ENCODE peak calls at places on chromosomes 6 and 20, in eight cellular contexts. One of them, this sample, is unnamed.

GRCh38 chr6:149259753-149260152 is 57.8 kb upstream of the TAB2 start:
- DNase-seq in cardiac muscle cell: no peak
- DNase-seq in GM10248: no peak
- DNase-seq in RWPE1: no peak
- DNase-seq in osteocyte: no peak
- DNase-seq in BJ: no peak
- DNase-seq in MM.1S: no peak
- DNase-seq in cardiac fibroblast: no peak
- DNase-seq in this sample: no peak

GRCh38 chr6:45736134-45736533 is 279.5 kb downstream of the CLIC5 start:
- DNase-seq in GM10248: no peak
- DNase-seq in osteocyte: no peak
- DNase-seq in RWPE1: no peak
- DNase-seq in MM.1S: no peak
- DNase-seq in BJ: no peak
- DNase-seq in cardiac muscle cell: no peak
- DNase-seq in cardiac fibroblast: no peak
- DNase-seq in this sample: no peak

GRCh38 chr20:62646851-62647520 is 4.7 kb downstream of the SLCO4A1 start:
- DNase-seq in osteocyte: no peak
- DNase-seq in cardiac muscle cell: no peak
- DNase-seq in RWPE1: no peak
- DNase-seq in cardiac fibroblast: no peak
- DNase-seq in GM10248: no peak
- DNase-seq in MM.1S: peak; percentile 67
- DNase-seq in BJ: no peak
- DNase-seq in this sample: peak; percentile 36

GRCh38 chr6:128520436-128521301 is at the start of gene PTPRK:
- DNase-seq in RWPE1: peak; percentile 83
- DNase-seq in GM10248: peak; percentile 72
- DNase-seq in cardiac muscle cell: peak; percentile 95
- DNase-seq in BJ: peak; percentile 59
- DNase-seq in cardiac fibroblast: peak; percentile 95
- DNase-seq in osteocyte: peak; percentile 97
- DNase-seq in MM.1S: peak; percentile 94
- DNase-seq in this sample: peak; percentile 96

GRCh38 chr20:58716476-58717277 is 24.1 kb downstream of the NPEPL1 start:
- DNase-seq in MM.1S: no peak
- DNase-seq in GM10248: peak; percentile 12
- DNase-seq in cardiac fibroblast: no peak
- DNase-seq in cardiac muscle cell: no peak
- DNase-seq in BJ: no peak
- DNase-seq in osteocyte: peak; percentile 80
- DNase-seq in RWPE1: no peak
- DNase-seq in this sample: no peak

GRCh38 chr6:32664827-32665362 is 1.6 kb downstream of the HLA-DQB1 start:
- DNase-seq in BJ: no peak
- DNase-seq in cardiac fibroblast: no peak
- DNase-seq in RWPE1: no peak
- DNase-seq in GM10248: peak; percentile 27
- DNase-seq in osteocyte: no peak
- DNase-seq in cardiac muscle cell: peak; percentile 41
- DNase-seq in MM.1S: no peak
- DNase-seq in this sample: peak; percentile 79

GRCh38 chr20:47501117-47501482 is 587 bp upstream of the NCOA3 start:
- DNase-seq in BJ: no peak
- DNase-seq in GM10248: peak; percentile 20
- DNase-seq in cardiac muscle cell: no peak
- DNase-seq in RWPE1: no peak
- DNase-seq in MM.1S: no peak
- DNase-seq in cardiac fibroblast: peak; percentile 13
- DNase-seq in osteocyte: no peak
- DNase-seq in this sample: no peak

GRCh38 chr6:36197739-36198221 is 1.2 kb downstream of the BRPF3 start:
- DNase-seq in cardiac muscle cell: no peak
- DNase-seq in MM.1S: no peak
- DNase-seq in GM10248: no peak
- DNase-seq in osteocyte: no peak
- DNase-seq in RWPE1: no peak
- DNase-seq in BJ: no peak
- DNase-seq in cardiac fibroblast: peak; percentile 8
- DNase-seq in this sample: no peak

GRCh38 chr6:67680297-67680932 is 954.7 kb upstream of the ADGRB3 start:
- DNase-seq in MM.1S: no peak
- DNase-seq in cardiac fibroblast: no peak
- DNase-seq in GM10248: no peak
- DNase-seq in BJ: no peak
- DNase-seq in osteocyte: no peak
- DNase-seq in RWPE1: no peak
- DNase-seq in cardiac muscle cell: no peak
- DNase-seq in this sample: no peak

GRCh38 chr6:139152892-139153271 is 18.0 kb downstream of the HECA start:
- DNase-seq in MM.1S: no peak
- DNase-seq in GM10248: no peak
- DNase-seq in BJ: no peak
- DNase-seq in cardiac muscle cell: no peak
- DNase-seq in cardiac fibroblast: no peak
- DNase-seq in osteocyte: no peak
- DNase-seq in RWPE1: no peak
- DNase-seq in this sample: no peak

GRCh38 chr6:149714442-149714841 is 3.5 kb downstream of the LATS1 start:
- DNase-seq in cardiac muscle cell: no peak
- DNase-seq in BJ: no peak
- DNase-seq in GM10248: no peak
- DNase-seq in MM.1S: no peak
- DNase-seq in osteocyte: no peak
- DNase-seq in RWPE1: no peak
- DNase-seq in cardiac fibroblast: no peak
- DNase-seq in this sample: no peak

GRCh38 chr6:31977816-31978431 is 3.9 kb upstream of the C4A start:
- DNase-seq in GM10248: no peak
- DNase-seq in BJ: no peak
- DNase-seq in cardiac fibroblast: no peak
- DNase-seq in cardiac muscle cell: no peak
- DNase-seq in osteocyte: no peak
- DNase-seq in MM.1S: no peak
- DNase-seq in RWPE1: no peak
- DNase-seq in this sample: no peak

GRCh38 chr20:32646486-32646885 is 27.3 kb downstream of the C20orf203 start:
- DNase-seq in osteocyte: no peak
- DNase-seq in GM10248: no peak
- DNase-seq in RWPE1: no peak
- DNase-seq in MM.1S: no peak
- DNase-seq in BJ: no peak
- DNase-seq in cardiac muscle cell: no peak
- DNase-seq in cardiac fibroblast: no peak
- DNase-seq in this sample: no peak

GRCh38 chr20:21096321-21097043 is 9.7 kb downstream of the LINC00237 start:
- DNase-seq in MM.1S: no peak
- DNase-seq in RWPE1: no peak
- DNase-seq in cardiac fibroblast: peak; percentile 12
- DNase-seq in cardiac muscle cell: no peak
- DNase-seq in GM10248: no peak
- DNase-seq in BJ: no peak
- DNase-seq in osteocyte: no peak
- DNase-seq in this sample: no peak

GRCh38 chr6:155261146-155261900 is 2.5 kb upstream of the CLDN20 start:
- DNase-seq in MM.1S: peak; percentile 22
- DNase-seq in BJ: no peak
- DNase-seq in cardiac muscle cell: no peak
- DNase-seq in osteocyte: no peak
- DNase-seq in GM10248: no peak
- DNase-seq in RWPE1: no peak
- DNase-seq in cardiac fibroblast: no peak
- DNase-seq in this sample: no peak

GRCh38 chr6:170429457-170429856 is 122.9 kb downstream of the FAM120B start:
- DNase-seq in osteocyte: peak; percentile 32
- DNase-seq in MM.1S: no peak
- DNase-seq in RWPE1: no peak
- DNase-seq in GM10248: no peak
- DNase-seq in BJ: no peak
- DNase-seq in cardiac muscle cell: peak; percentile 41
- DNase-seq in cardiac fibroblast: peak; percentile 61
- DNase-seq in this sample: no peak

DNA sequence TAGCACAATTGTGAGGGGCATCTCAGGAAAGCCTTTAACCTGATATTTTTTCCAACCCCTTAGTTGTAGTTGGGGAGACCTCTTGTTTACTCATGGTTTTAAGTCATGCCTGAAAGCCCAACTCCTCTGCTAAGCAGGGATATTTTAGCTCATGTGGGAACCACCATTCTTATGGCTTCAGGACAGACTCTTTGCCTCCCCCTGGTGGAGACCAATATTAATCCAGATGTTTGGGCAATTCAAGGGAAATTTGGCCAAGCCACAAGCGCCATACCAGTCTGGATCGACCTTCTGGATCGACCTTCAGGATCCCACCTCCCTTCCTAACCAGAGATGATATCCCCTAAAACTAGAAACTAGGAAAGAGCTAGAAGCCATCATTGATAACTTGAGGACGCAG is 211.2 kb downstream of the C6orf118 start:
- DNase-seq in BJ: no peak
- DNase-seq in cardiac muscle cell: no peak
- DNase-seq in osteocyte: no peak
- DNase-seq in cardiac fibroblast: peak; percentile 12
- DNase-seq in RWPE1: no peak
- DNase-seq in GM10248: no peak
- DNase-seq in MM.1S: no peak
- DNase-seq in this sample: no peak
- TF ChIP-seq CTCF in BJ: no peak
- TF ChIP-seq CTCF in cardiac muscle cell: peak; percentile 18
- TF ChIP-seq CTCF in osteocyte: no peak
- TF ChIP-seq CTCF in cardiac fibroblast: peak; percentile 24
- TF ChIP-seq CTCF in RWPE1: no peak
- TF ChIP-seq CTCF in GM10248: no peak
- TF ChIP-seq CTCF in MM.1S: peak; percentile 21
- TF ChIP-seq CTCF in this sample: no peak

DNA sequence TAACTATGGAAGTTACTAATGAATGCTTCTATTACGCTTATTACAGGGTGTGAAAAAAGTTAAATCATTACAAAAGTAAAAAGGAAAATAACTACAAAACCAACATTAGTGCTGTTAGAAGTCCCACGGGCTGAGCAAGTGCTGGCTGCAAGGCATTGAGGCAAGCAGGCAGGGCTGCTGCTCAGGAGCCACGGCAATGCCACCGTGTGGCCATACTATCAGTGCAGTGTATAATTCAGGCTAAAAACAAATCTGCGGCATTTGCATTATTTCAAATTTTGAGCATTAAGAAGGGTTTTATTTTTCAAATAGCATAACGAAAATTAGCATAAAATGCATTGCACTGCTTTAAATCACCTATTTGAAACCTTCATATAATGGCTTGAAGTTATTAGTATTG is 17.1 kb downstream of the IFNGR1 start:
- DNase-seq in cardiac muscle cell: peak; percentile 12
- DNase-seq in MM.1S: no peak
- DNase-seq in cardiac fibroblast: no peak
- DNase-seq in GM10248: no peak
- DNase-seq in RWPE1: no peak
- DNase-seq in BJ: no peak
- DNase-seq in osteocyte: no peak
- DNase-seq in this sample: no peak
- TF ChIP-seq CTCF in cardiac muscle cell: peak; percentile 6
- TF ChIP-seq CTCF in MM.1S: peak; percentile 8
- TF ChIP-seq CTCF in cardiac fibroblast: peak; percentile 5
- TF ChIP-seq CTCF in GM10248: peak; percentile 5
- TF ChIP-seq CTCF in RWPE1: peak; percentile 41
- TF ChIP-seq CTCF in BJ: no peak
- TF ChIP-seq CTCF in osteocyte: peak; percentile 36
- TF ChIP-seq CTCF in this sample: no peak

DNA sequence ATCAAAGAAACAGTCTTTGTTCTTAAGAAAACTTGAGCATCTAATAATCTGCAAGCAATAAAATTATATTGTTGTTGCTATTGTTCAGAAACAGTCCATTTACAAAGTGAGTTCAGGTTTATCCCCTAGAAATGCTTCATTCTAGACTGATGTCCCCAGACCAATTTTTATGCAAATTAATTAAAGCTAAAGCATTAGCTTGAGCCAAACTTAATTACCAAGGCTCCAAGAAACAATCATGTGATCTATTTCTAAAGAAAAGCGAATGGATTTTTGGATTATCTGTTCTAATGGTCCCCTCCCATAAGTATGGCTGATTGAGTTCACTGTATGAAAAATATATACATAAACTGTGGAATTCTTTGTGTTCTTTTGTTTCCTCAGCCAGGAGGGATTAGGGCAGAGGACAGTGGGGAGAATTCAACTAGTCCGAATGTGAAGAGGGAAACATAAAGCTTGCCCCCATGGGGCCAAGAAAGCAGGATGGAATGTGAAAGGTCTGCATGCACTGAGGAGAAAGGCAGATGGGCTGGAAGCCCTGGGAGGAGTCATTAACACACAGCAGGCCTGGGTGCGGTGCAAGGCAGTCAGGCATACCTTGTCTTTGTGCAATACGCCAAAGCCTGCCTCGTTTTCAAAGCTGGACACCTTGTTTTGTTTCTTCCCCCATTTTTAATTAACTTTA is 597.1 kb downstream of the KIF16B start:
- DNase-seq in osteocyte: no peak
- DNase-seq in cardiac fibroblast: no peak
- DNase-seq in RWPE1: no peak
- DNase-seq in cardiac muscle cell: no peak
- DNase-seq in BJ: no peak
- DNase-seq in GM10248: no peak
- DNase-seq in MM.1S: no peak
- DNase-seq in this sample: no peak
- TF ChIP-seq CTCF in osteocyte: no peak
- TF ChIP-seq CTCF in cardiac fibroblast: no peak
- TF ChIP-seq CTCF in RWPE1: no peak
- TF ChIP-seq CTCF in cardiac muscle cell: no peak
- TF ChIP-seq CTCF in BJ: no peak
- TF ChIP-seq CTCF in GM10248: no peak
- TF ChIP-seq CTCF in MM.1S: no peak
- TF ChIP-seq CTCF in this sample: no peak

GRCh38 chr20:43514062-43514971 is 6.8 kb downstream of the L3MBTL1 start:
- DNase-seq in BJ: peak; percentile 93
- DNase-seq in GM10248: peak; percentile 97
- DNase-seq in cardiac fibroblast: peak; percentile 99
- DNase-seq in osteocyte: peak; percentile 99
- DNase-seq in MM.1S: peak; percentile 98
- DNase-seq in RWPE1: peak; percentile 100
- DNase-seq in cardiac muscle cell: peak; percentile 99
- DNase-seq in this sample: peak; percentile 100
- TF ChIP-seq CTCF in BJ: peak; percentile 43
- TF ChIP-seq CTCF in GM10248: peak; percentile 22
- TF ChIP-seq CTCF in cardiac fibroblast: peak; percentile 28
- TF ChIP-seq CTCF in osteocyte: peak; percentile 37
- TF ChIP-seq CTCF in MM.1S: peak; percentile 40
- TF ChIP-seq CTCF in RWPE1: peak; percentile 55
- TF ChIP-seq CTCF in cardiac muscle cell: peak; percentile 34
- TF ChIP-seq CTCF in this sample: peak; percentile 40

This sample was measured in Calu3.